ENCODE peak calls at places on chromosomes 1 and 21, in six cellular contexts. N is Calu3, A is ACHN, Z is NCI-H2029, Q is GM13977, D is ureter. X is an unnamed sample.

GRCh38 chr1:212749924-212750535 is 41.5 kb downstream of the NSL1 start:
- DNase-seq in N (peak), A (peak), Z (peak), Q (peak), D (no peak), X (no peak)

GRCh38 chr21:33761104-33762036 is 119.1 kb downstream of the ITSN1 start:
- DNase-seq in N (peak), A (peak), Z (no peak), Q (no peak), D (no peak), X (peak)

GRCh38 chr1:88502814-88503339 is 181.2 kb upstream of the PKN2 start:
- DNase-seq in N (no peak), A (no peak), Z (no peak), Q (no peak), D (no peak), X (no peak)

GRCh38 chr1:239387304-239388231 is 1.2 kb downstream of the CHRM3 start:
- DNase-seq in N (peak), A (no peak), Z (no peak), Q (no peak), D (no peak), X (no peak)

GRCh38 chr1:87754036-87754603 is 425.4 kb downstream of the LMO4 start:
- DNase-seq in N (no peak), A (no peak), Z (no peak), Q (no peak), D (no peak), X (no peak)

GRCh38 chr1:157274698-157275534 is 136.7 kb upstream of the ETV3 start:
- DNase-seq in N (no peak), A (no peak), Z (no peak), Q (no peak), D (no peak), X (no peak)

GRCh38 chr1:231387770-231388669 is 34.1 kb downstream of the EGLN1 start:
- DNase-seq in N (no peak), A (no peak), Z (no peak), Q (no peak), D (no peak), X (no peak)

GRCh38 chr1:59046730-59047157 is 250.2 kb upstream of the FGGY start:
- DNase-seq in N (no peak), A (peak), Z (no peak), Q (peak), D (no peak), X (no peak)

GRCh38 chr1:235022341-235023196 is 106.1 kb downstream of the TOMM20 start:
- DNase-seq in N (no peak), A (no peak), Z (no peak), Q (no peak), D (no peak), X (no peak)

GRCh38 chr1:41434748-41435449 is 49.6 kb downstream of the EDN2 start:
- DNase-seq in N (no peak), A (no peak), Z (no peak), Q (no peak), D (no peak), X (no peak)

GRCh38 chr21:30138483-30138882 is 28.1 kb downstream of the CLDN17 start:
- DNase-seq in N (no peak), A (no peak), Z (no peak), Q (no peak), D (no peak), X (no peak)

GRCh38 chr1:30475201-30475600 is 248.2 kb downstream of the MATN1 start:
- DNase-seq in N (no peak), A (no peak), Z (no peak), Q (no peak), D (no peak), X (no peak)